ENCODE peak calls at places on chromosomes 6 and 20, in nine cellular contexts. C, W, G, I, M, Z, N, O and D are unnamed samples. For H3K36me3, the result is how much of the 10 kb centered on the place peaks cover.

GRCh38 chr6:149909701-149910470 is 12.0 kb upstream of the RAET1E start:
- DNase-seq in M (no peak), Z (no peak), G (no peak), C (no peak), O (no peak), N (no peak), W (peak), I (no peak), D (no peak)

GRCh38 chr20:42432931-42433330 is 756.8 kb downstream of the PTPRT start:
- DNase-seq in M (peak), C (no peak), W (no peak), Z (no peak), G (no peak), O (no peak), N (no peak), I (no peak), D (no peak)

GRCh38 chr6:77880501-77880900 is 227.7 kb downstream of the MEI4 start:
- DNase-seq in M (no peak), C (no peak), W (no peak), N (no peak), I (no peak), Z (no peak), O (no peak), G (no peak), D (no peak)

GRCh38 chr6:20830576-20830975 is 296.3 kb downstream of the CDKAL1 start:
- DNase-seq in O (no peak), W (no peak), Z (no peak), G (no peak), C (no peak), M (no peak), N (no peak), I (no peak), D (no peak)

GRCh38 chr6:15952231-15953151 is 176.4 kb upstream of the MYLIP start:
- DNase-seq in G (no peak), M (no peak), I (no peak), Z (no peak), O (no peak), C (no peak), W (no peak), N (no peak), D (no peak)

GRCh38 chr6:7893342-7893741 is 17.2 kb downstream of the TXNDC5 start:
- DNase-seq in N (no peak), M (no peak), Z (no peak), I (no peak), C (no peak), W (no peak), O (no peak), G (no peak), D (no peak)

GRCh38 chr20:57664924-57665588 is 44.8 kb downstream of the PMEPA1 start:
- DNase-seq in Z (no peak), I (no peak), M (no peak), N (no peak), W (peak), G (no peak), O (no peak), C (peak), D (no peak)

GRCh38 chr20:22728146-22728745 is 143.9 kb upstream of the FOXA2 start:
- DNase-seq in I (no peak), W (no peak), O (no peak), Z (no peak), C (no peak), M (no peak), N (no peak), G (no peak), D (no peak)

GRCh38 chr20:63085087-63085861 is 78.5 kb upstream of the BHLHE23 start:
- DNase-seq in G (peak), M (peak), Z (no peak), W (peak), O (no peak), C (peak), N (no peak), I (no peak), D (peak)

GRCh38 chr20:63574156-63574828 is at the start of gene HELZ2:
- DNase-seq in W (peak), N (no peak), I (peak), Z (peak), M (peak), G (peak), O (peak), C (peak), D (peak)

GRCh38 chr6:147205690-147206600 is 1.7 kb downstream of the STXBP5 start:
- DNase-seq in N (no peak), G (no peak), I (no peak), C (no peak), O (no peak), M (no peak), W (no peak), Z (peak), D (no peak)

GRCh38 chr6:9502991-9503761 is 911.7 kb downstream of the TFAP2A start:
- DNase-seq in M (no peak), W (no peak), O (no peak), G (no peak), N (no peak), Z (no peak), C (no peak), I (no peak), D (no peak)

GRCh38 chr6:89650579-89650978 is 12.0 kb upstream of the LYRM2 start:
- DNase-seq in C (no peak), O (no peak), Z (no peak), G (no peak), M (no peak), I (no peak), N (no peak), W (no peak), D (no peak)

GRCh38 chr6:87210979-87211378 is 55.6 kb downstream of the ZNF292 start:
- DNase-seq in N (peak), M (no peak), I (no peak), C (no peak), G (no peak), O (no peak), Z (no peak), W (no peak), D (no peak)

GRCh38 chr6:16337280-16337975 is 99.0 kb downstream of the GMPR start:
- DNase-seq in N (no peak), M (peak), G (peak), O (peak), C (peak), Z (peak), W (peak), I (peak), D (peak)

GRCh38 chr20:49320460-49320859 is 42.6 kb upstream of the ZNFX1 start:
- DNase-seq in O (no peak), W (no peak), C (no peak), I (no peak), G (no peak), N (no peak), M (no peak), Z (no peak), D (no peak)

GRCh38 chr6:143694560-143694959 is 16.8 kb downstream of the PHACTR2 start:
- DNase-seq in C (no peak), W (no peak), N (no peak), M (no peak), I (no peak), G (no peak), Z (no peak), O (no peak), D (no peak)

GRCh38 chr6:73929421-73929820 is 233.4 kb downstream of the CD109 start:
- DNase-seq in O (no peak), C (no peak), I (no peak), G (no peak), M (no peak), Z (no peak), N (no peak), W (no peak), D (no peak)

GRCh38 chr6:53605543-53606235 is 59.9 kb downstream of the KLHL31 start:
- DNase-seq in N (no peak), C (no peak), W (no peak), G (no peak), M (no peak), O (no peak), I (no peak), Z (no peak), D (no peak)

GRCh38 chr6:111843347-111844147 is 29.7 kb downstream of the FYN start:
- DNase-seq in W (no peak), I (no peak), C (no peak), G (no peak), Z (no peak), M (no peak), N (no peak), O (no peak), D (no peak)

GRCh38 chr20:10507052-10507451 is 71.9 kb downstream of the SLX4IP start:
- DNase-seq in O (no peak), I (no peak), W (no peak), M (no peak), Z (no peak), C (no peak), G (no peak), N (no peak), D (no peak)

GRCh38 chr20:38685853-38686473 is 38.3 kb upstream of the SLC32A1 start:
- DNase-seq in O (peak), M (peak), G (no peak), N (no peak), Z (peak), W (no peak), I (peak), C (no peak), D (no peak)

GRCh38 chr6:79544299-79544927 is 7.2 kb upstream of the LCA5 start:
- DNase-seq in C (no peak), G (no peak), W (no peak), Z (no peak), I (no peak), M (no peak), N (peak), O (no peak), D (no peak)

GRCh38 chr20:38111366-38112232 is 53.5 kb downstream of the TGM2 start:
- DNase-seq in N (no peak), G (no peak), Z (no peak), I (no peak), C (no peak), O (no peak), W (no peak), M (no peak), D (no peak)

GRCh38 chr6:151065027-151065815 is 174.5 kb upstream of the AKAP12 start:
- DNase-seq in G (no peak), W (no peak), Z (no peak), O (no peak), N (no peak), C (no peak), M (no peak), I (no peak), D (no peak)

GRCh38 chr20:45111799-45112471 is 3.0 kb downstream of the WFDC5 start:
- DNase-seq in C (no peak), I (no peak), O (no peak), N (no peak), W (no peak), Z (no peak), G (no peak), M (no peak), D (no peak)

GRCh38 chr6:150267686-150268561 is 100.9 kb upstream of the IYD start:
- DNase-seq in W (no peak), I (peak), N (no peak), M (no peak), G (no peak), O (peak), Z (no peak), C (no peak), D (no peak)

DNA sequence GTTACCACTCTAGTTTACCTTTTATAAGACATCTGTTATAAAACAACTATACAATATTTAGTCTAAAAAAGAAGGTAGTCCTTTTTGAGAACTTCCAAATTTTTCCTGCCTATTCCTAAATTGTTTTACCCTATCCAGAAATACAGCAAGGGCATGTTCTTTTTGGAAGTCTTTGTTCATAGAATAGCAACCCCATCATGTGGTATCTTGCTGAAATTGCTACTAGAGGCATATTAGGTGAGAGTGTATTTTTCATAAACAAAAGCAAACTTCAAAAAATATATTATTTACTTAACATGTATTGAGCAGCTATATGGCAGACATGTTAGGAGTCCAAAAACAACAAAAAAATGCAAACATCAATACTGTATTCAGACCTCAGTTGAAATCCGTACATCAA is 371.8 kb upstream of the NRSN1 start:
- DNase-seq in N (no peak), W (no peak), O (no peak), I (no peak), Z (no peak), G (no peak), C (no peak), M (no peak), D (no peak)
- TF ChIP-seq POLR2A in N (no peak), W (no peak), O (no peak), I (no peak), Z (no peak), G (no peak), C (no peak), M (no peak), D (no peak)

DNA sequence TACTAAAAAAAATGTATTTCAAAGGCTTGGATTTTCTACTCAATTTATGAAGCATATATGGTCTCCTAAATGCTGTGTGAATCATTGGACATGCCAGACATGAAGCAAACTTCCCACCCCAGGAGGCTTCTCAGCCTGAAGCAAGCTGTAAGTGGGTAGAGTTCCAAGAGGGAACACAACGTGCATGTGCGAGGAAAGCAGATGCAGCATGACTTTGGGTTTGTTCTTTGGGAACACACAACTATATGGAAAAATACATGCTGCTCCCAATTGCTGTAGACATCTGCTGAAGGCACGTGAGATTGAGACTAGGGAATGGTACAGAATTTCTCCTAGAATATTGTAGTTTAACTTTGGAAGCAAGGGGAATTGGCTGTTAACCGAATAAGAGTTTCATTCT is 55.1 kb downstream of the RSPO3 start:
- DNase-seq in M (no peak), O (no peak), Z (no peak), N (no peak), C (no peak), I (no peak), G (no peak), W (no peak), D (no peak)
- H3K36me3 ChIP-seq in M (under half), O (under half), Z (under half), N (under half), C (under half), I (under half), G (under half), W (under half), D (under half)

DNA sequence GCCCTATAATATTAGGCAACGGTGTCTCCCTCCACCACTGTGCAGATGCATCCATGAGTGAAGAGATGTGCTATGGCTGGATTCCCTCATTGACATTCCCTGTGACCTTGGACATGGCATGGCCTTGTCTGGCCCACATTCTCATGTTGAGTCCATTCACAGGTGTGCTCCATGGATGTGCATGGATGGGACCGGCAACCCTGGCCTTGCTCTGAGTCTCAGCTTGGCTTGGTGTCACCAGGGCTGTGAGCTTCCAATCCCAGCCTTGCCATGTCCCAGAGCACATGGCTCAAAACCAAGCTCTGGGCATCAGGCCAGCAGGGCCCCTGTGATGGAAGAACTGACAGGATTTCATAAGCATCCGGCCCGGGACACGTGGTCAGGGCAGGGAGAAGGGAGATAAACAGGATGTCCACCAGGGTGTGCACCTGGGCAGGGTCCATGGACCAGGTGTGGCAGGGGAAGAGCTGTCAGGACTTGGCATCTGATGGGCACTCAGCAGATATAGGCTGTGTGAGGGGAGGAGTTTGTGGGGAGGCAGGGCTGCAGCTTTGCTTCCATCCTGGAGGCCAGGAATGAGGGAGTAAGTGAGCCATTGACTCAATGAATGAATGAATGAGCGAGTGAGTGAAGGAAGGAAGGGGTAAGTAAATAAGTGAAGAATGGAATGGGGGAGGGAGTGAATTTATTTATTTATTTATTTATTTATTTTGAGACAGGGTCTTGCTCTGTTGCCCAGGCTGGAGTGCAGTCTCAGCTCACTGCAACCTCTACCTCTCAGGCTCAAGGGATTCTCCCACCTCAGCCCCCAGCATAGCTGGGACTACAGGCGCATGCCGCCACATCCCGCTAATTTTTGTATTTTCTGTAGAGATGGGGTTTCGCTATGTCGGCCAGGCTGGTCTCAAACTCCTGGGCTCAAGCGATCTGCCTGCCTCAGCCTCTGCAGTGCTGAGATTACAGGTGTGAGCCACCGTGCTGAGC is 15.7 kb downstream of the NRSN2 start:
- DNase-seq in N (no peak), I (peak), O (peak), M (peak), W (peak), C (peak), G (peak), Z (peak), D (peak)
- TF ChIP-seq POLR2A in N (no peak), I (no peak), O (no peak), M (no peak), W (no peak), C (no peak), G (no peak), Z (no peak), D (no peak)

DNA sequence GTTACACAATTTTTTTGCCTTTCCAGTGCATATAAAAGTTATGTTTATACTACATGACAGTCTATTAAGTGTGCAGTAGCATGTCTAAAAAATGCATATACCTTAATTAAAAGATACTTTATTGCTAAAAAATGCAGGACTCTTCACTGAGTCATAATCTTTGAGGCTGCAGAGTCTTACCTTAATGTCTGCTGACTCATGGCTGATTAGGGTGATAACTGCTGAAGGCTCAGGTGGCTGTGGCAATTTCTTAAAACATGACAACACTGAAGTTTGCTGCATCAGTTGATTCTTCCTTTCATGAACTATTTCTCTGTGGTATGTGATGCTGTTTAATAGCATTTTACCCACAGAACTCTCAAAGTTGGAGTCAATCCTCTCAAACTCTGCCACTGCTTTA is 19.1 kb downstream of the ZSCAN23 start:
- DNase-seq in M (no peak), W (no peak), O (no peak), Z (no peak), N (no peak), G (no peak), C (no peak), I (no peak), D (no peak)
- H3K36me3 ChIP-seq in M (under half), W (under half), O (under half), Z (under half), N (under half), G (under half), C (under half), I (under half), D (under half)

DNA sequence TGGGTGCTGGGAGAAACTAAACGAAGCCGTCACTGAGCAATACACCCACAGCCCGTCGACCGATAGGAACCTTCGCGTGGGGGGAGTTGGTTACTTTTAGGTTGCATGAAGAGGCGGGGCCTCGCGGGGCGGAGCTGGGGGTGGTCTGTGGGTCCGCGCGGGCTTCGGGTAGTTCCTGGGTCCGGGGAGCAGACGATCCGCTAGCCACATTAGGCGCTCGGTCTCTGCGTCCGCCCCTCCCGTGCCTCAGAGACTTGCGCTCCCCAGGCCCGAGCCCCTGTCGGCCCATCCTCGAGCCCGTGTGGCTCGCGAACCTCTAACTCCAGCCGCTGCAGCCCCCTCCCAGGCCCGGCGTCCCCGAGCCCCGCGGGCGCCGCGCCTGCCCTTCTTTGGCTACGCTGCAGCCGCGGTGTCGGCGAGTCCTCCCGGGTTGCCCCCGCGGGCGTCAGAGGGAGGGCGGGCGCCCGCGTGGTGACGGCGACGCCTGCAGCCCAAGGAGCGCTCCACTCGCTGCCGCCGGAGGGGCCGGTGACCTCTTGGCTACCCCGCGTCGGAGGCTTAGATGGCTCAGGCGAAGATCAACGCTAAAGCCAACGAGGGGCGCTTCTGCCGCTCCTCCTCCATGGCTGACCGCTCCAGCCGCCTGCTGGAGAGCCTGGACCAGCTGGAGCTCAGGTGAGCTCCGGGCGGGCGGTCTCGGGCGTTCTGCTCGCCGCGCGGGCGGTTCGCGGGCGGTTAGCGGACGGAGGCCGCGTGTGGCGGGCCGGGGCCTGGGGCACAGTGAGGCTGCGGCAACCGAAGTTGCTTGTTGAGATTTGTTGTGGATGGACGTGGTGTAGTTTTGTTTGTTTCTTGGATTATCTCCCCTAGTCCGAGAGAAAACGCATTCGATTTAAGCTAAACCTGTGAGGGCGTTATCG is at the start of gene BAG2:
- DNase-seq in M (peak), W (peak), N (peak), C (peak), G (peak), I (peak), Z (peak), O (peak), D (peak)
- TF ChIP-seq POLR2A in M (no peak), W (no peak), N (peak), C (peak), G (peak), I (peak), Z (peak), O (peak), D (no peak)

DNA sequence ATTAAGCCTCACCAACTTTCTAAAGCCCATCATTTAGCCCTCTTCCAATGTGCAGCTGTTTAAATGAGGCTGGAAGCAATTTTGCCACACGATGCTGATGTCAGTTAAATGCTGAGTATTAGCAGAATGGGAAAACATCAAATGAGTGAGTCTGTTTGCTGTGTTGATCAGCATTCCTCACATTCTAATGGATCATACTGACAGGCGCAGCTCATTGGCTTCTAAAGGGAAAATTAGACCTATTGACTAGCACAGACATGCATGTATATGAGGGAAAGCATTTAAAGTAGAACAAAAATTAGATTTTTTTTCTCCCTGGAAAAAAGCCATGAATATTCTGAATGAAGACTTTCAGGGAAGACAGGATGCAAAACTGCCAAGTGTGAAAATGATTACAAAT is 956.1 kb upstream of the EYS start:
- DNase-seq in O (no peak), C (no peak), W (no peak), M (no peak), N (no peak), I (no peak), G (no peak), Z (no peak), D (no peak)
- H3K36me3 ChIP-seq in O (under half), C (under half), W (under half), M (under half), N (under half), I (under half), G (under half), Z (under half), D (under half)